ENCODE peak calls at places on chromosomes 6 and 20, in six cellular contexts. One of them, this sample, is unnamed.

GRCh38 chr20:63345328-63346100 is 15.6 kb downstream of the CHRNA4 start:
- DNase-seq in stimulated activated CD4-positive, alpha-beta T cell treated with anti-CD3 and anti-CD28 coated beads, Interleukin-4, amount 100 ng/mL, for 48 hours: no peak
- DNase-seq in EL: no peak
- DNase-seq in foreskin keratinocyte: no peak
- DNase-seq in activated CD4-positive, alpha-beta T cell treated with anti-CD3 and anti-CD28 coated beads for 24 hours: no peak
- DNase-seq in colonic mucosa: no peak
- DNase-seq in this sample: no peak

GRCh38 chr6:56628105-56628504 is 14.6 kb downstream of the DST start:
- DNase-seq in stimulated activated CD4-positive, alpha-beta T cell treated with anti-CD3 and anti-CD28 coated beads, Interleukin-4, amount 100 ng/mL, for 48 hours: no peak
- DNase-seq in EL: no peak
- DNase-seq in foreskin keratinocyte: no peak
- DNase-seq in activated CD4-positive, alpha-beta T cell treated with anti-CD3 and anti-CD28 coated beads for 24 hours: no peak
- DNase-seq in colonic mucosa: no peak
- DNase-seq in this sample: no peak

GRCh38 chr20:64232794-64233193 is 22.8 kb upstream of the PCMTD2 start:
- DNase-seq in stimulated activated CD4-positive, alpha-beta T cell treated with anti-CD3 and anti-CD28 coated beads, Interleukin-4, amount 100 ng/mL, for 48 hours: no peak
- DNase-seq in EL: peak; percentile 16
- DNase-seq in foreskin keratinocyte: no peak
- DNase-seq in activated CD4-positive, alpha-beta T cell treated with anti-CD3 and anti-CD28 coated beads for 24 hours: no peak
- DNase-seq in colonic mucosa: no peak
- DNase-seq in this sample: no peak

GRCh38 chr20:17505664-17506517 is 25.3 kb downstream of the BFSP1 start:
- DNase-seq in stimulated activated CD4-positive, alpha-beta T cell treated with anti-CD3 and anti-CD28 coated beads, Interleukin-4, amount 100 ng/mL, for 48 hours: peak; percentile 34
- DNase-seq in EL: peak; percentile 60
- DNase-seq in foreskin keratinocyte: peak; percentile 91
- DNase-seq in activated CD4-positive, alpha-beta T cell treated with anti-CD3 and anti-CD28 coated beads for 24 hours: peak; percentile 39
- DNase-seq in colonic mucosa: no peak
- DNase-seq in this sample: no peak

GRCh38 chr6:91043751-91044150 is 456.9 kb upstream of the MAP3K7 start:
- DNase-seq in stimulated activated CD4-positive, alpha-beta T cell treated with anti-CD3 and anti-CD28 coated beads, Interleukin-4, amount 100 ng/mL, for 48 hours: no peak
- DNase-seq in EL: no peak
- DNase-seq in foreskin keratinocyte: no peak
- DNase-seq in activated CD4-positive, alpha-beta T cell treated with anti-CD3 and anti-CD28 coated beads for 24 hours: no peak
- DNase-seq in colonic mucosa: no peak
- DNase-seq in this sample: no peak

GRCh38 chr20:2907519-2907918 is 34.2 kb downstream of the PTPRA start:
- DNase-seq in stimulated activated CD4-positive, alpha-beta T cell treated with anti-CD3 and anti-CD28 coated beads, Interleukin-4, amount 100 ng/mL, for 48 hours: no peak
- DNase-seq in EL: no peak
- DNase-seq in foreskin keratinocyte: no peak
- DNase-seq in activated CD4-positive, alpha-beta T cell treated with anti-CD3 and anti-CD28 coated beads for 24 hours: no peak
- DNase-seq in colonic mucosa: no peak
- DNase-seq in this sample: no peak

GRCh38 chr6:1825926-1826325 is 216.2 kb downstream of the FOXC1 start:
- DNase-seq in stimulated activated CD4-positive, alpha-beta T cell treated with anti-CD3 and anti-CD28 coated beads, Interleukin-4, amount 100 ng/mL, for 48 hours: no peak
- DNase-seq in EL: peak; percentile 31
- DNase-seq in foreskin keratinocyte: peak; percentile 32
- DNase-seq in activated CD4-positive, alpha-beta T cell treated with anti-CD3 and anti-CD28 coated beads for 24 hours: no peak
- DNase-seq in colonic mucosa: no peak
- DNase-seq in this sample: no peak

GRCh38 chr6:79536615-79536968 is 638 bp downstream of the LCA5 start:
- DNase-seq in stimulated activated CD4-positive, alpha-beta T cell treated with anti-CD3 and anti-CD28 coated beads, Interleukin-4, amount 100 ng/mL, for 48 hours: no peak
- DNase-seq in EL: peak; percentile 37
- DNase-seq in foreskin keratinocyte: peak; percentile 6
- DNase-seq in activated CD4-positive, alpha-beta T cell treated with anti-CD3 and anti-CD28 coated beads for 24 hours: no peak
- DNase-seq in colonic mucosa: peak; percentile 45
- DNase-seq in this sample: no peak

GRCh38 chr6:4607793-4608192 is 168.4 kb upstream of the CDYL start:
- DNase-seq in stimulated activated CD4-positive, alpha-beta T cell treated with anti-CD3 and anti-CD28 coated beads, Interleukin-4, amount 100 ng/mL, for 48 hours: no peak
- DNase-seq in EL: no peak
- DNase-seq in foreskin keratinocyte: no peak
- DNase-seq in activated CD4-positive, alpha-beta T cell treated with anti-CD3 and anti-CD28 coated beads for 24 hours: no peak
- DNase-seq in colonic mucosa: no peak
- DNase-seq in this sample: no peak

GRCh38 chr6:31405996-31406395 is 2.6 kb downstream of the MICA start:
- DNase-seq in stimulated activated CD4-positive, alpha-beta T cell treated with anti-CD3 and anti-CD28 coated beads, Interleukin-4, amount 100 ng/mL, for 48 hours: no peak
- DNase-seq in EL: no peak
- DNase-seq in foreskin keratinocyte: no peak
- DNase-seq in activated CD4-positive, alpha-beta T cell treated with anti-CD3 and anti-CD28 coated beads for 24 hours: no peak
- DNase-seq in colonic mucosa: no peak
- DNase-seq in this sample: no peak

GRCh38 chr20:8545212-8545611 is 413.1 kb downstream of the PLCB1 start:
- DNase-seq in stimulated activated CD4-positive, alpha-beta T cell treated with anti-CD3 and anti-CD28 coated beads, Interleukin-4, amount 100 ng/mL, for 48 hours: no peak
- DNase-seq in EL: peak; percentile 72
- DNase-seq in foreskin keratinocyte: no peak
- DNase-seq in activated CD4-positive, alpha-beta T cell treated with anti-CD3 and anti-CD28 coated beads for 24 hours: no peak
- DNase-seq in colonic mucosa: no peak
- DNase-seq in this sample: no peak

GRCh38 chr6:2073476-2073875 is 171.9 kb downstream of the GMDS start:
- DNase-seq in stimulated activated CD4-positive, alpha-beta T cell treated with anti-CD3 and anti-CD28 coated beads, Interleukin-4, amount 100 ng/mL, for 48 hours: no peak
- DNase-seq in EL: no peak
- DNase-seq in foreskin keratinocyte: no peak
- DNase-seq in activated CD4-positive, alpha-beta T cell treated with anti-CD3 and anti-CD28 coated beads for 24 hours: no peak
- DNase-seq in colonic mucosa: no peak
- DNase-seq in this sample: no peak

GRCh38 chr6:47195251-47195650 is 114.5 kb downstream of the TNFRSF21 start:
- DNase-seq in stimulated activated CD4-positive, alpha-beta T cell treated with anti-CD3 and anti-CD28 coated beads, Interleukin-4, amount 100 ng/mL, for 48 hours: no peak
- DNase-seq in EL: no peak
- DNase-seq in foreskin keratinocyte: no peak
- DNase-seq in activated CD4-positive, alpha-beta T cell treated with anti-CD3 and anti-CD28 coated beads for 24 hours: no peak
- DNase-seq in colonic mucosa: no peak
- DNase-seq in this sample: no peak

GRCh38 chr6:157464653-157465535 is 83.9 kb downstream of the ZDHHC14 start:
- DNase-seq in stimulated activated CD4-positive, alpha-beta T cell treated with anti-CD3 and anti-CD28 coated beads, Interleukin-4, amount 100 ng/mL, for 48 hours: no peak
- DNase-seq in EL: no peak
- DNase-seq in foreskin keratinocyte: no peak
- DNase-seq in activated CD4-positive, alpha-beta T cell treated with anti-CD3 and anti-CD28 coated beads for 24 hours: no peak
- DNase-seq in colonic mucosa: no peak
- DNase-seq in this sample: no peak

GRCh38 chr6:12369781-12370262 is 79.7 kb downstream of the EDN1 start:
- DNase-seq in stimulated activated CD4-positive, alpha-beta T cell treated with anti-CD3 and anti-CD28 coated beads, Interleukin-4, amount 100 ng/mL, for 48 hours: no peak
- DNase-seq in EL: no peak
- DNase-seq in foreskin keratinocyte: no peak
- DNase-seq in activated CD4-positive, alpha-beta T cell treated with anti-CD3 and anti-CD28 coated beads for 24 hours: no peak
- DNase-seq in colonic mucosa: no peak
- DNase-seq in this sample: no peak

GRCh38 chr6:119110601-119111548 is 32.4 kb upstream of the FAM184A start:
- DNase-seq in stimulated activated CD4-positive, alpha-beta T cell treated with anti-CD3 and anti-CD28 coated beads, Interleukin-4, amount 100 ng/mL, for 48 hours: no peak
- DNase-seq in EL: peak; percentile 52
- DNase-seq in foreskin keratinocyte: no peak
- DNase-seq in activated CD4-positive, alpha-beta T cell treated with anti-CD3 and anti-CD28 coated beads for 24 hours: peak; percentile 31
- DNase-seq in colonic mucosa: peak; percentile 48
- DNase-seq in this sample: peak; percentile 37

GRCh38 chr6:52647199-52647598 is 23.7 kb upstream of the TMEM14A start:
- DNase-seq in stimulated activated CD4-positive, alpha-beta T cell treated with anti-CD3 and anti-CD28 coated beads, Interleukin-4, amount 100 ng/mL, for 48 hours: no peak
- DNase-seq in EL: peak; percentile 53
- DNase-seq in foreskin keratinocyte: no peak
- DNase-seq in activated CD4-positive, alpha-beta T cell treated with anti-CD3 and anti-CD28 coated beads for 24 hours: no peak
- DNase-seq in colonic mucosa: no peak
- DNase-seq in this sample: no peak

GRCh38 chr6:18444176-18444575 is 57.0 kb downstream of the RNF144B start:
- DNase-seq in stimulated activated CD4-positive, alpha-beta T cell treated with anti-CD3 and anti-CD28 coated beads, Interleukin-4, amount 100 ng/mL, for 48 hours: no peak
- DNase-seq in EL: no peak
- DNase-seq in foreskin keratinocyte: no peak
- DNase-seq in activated CD4-positive, alpha-beta T cell treated with anti-CD3 and anti-CD28 coated beads for 24 hours: no peak
- DNase-seq in colonic mucosa: no peak
- DNase-seq in this sample: no peak

GRCh38 chr6:8494730-8495129 is 59.4 kb upstream of the SLC35B3 start:
- DNase-seq in stimulated activated CD4-positive, alpha-beta T cell treated with anti-CD3 and anti-CD28 coated beads, Interleukin-4, amount 100 ng/mL, for 48 hours: no peak
- DNase-seq in EL: no peak
- DNase-seq in foreskin keratinocyte: no peak
- DNase-seq in activated CD4-positive, alpha-beta T cell treated with anti-CD3 and anti-CD28 coated beads for 24 hours: no peak
- DNase-seq in colonic mucosa: no peak
- DNase-seq in this sample: no peak

GRCh38 chr6:167399599-167399998 is 74.7 kb downstream of the TTLL2 start:
- DNase-seq in stimulated activated CD4-positive, alpha-beta T cell treated with anti-CD3 and anti-CD28 coated beads, Interleukin-4, amount 100 ng/mL, for 48 hours: no peak
- DNase-seq in EL: no peak
- DNase-seq in foreskin keratinocyte: no peak
- DNase-seq in activated CD4-positive, alpha-beta T cell treated with anti-CD3 and anti-CD28 coated beads for 24 hours: no peak
- DNase-seq in colonic mucosa: no peak
- DNase-seq in this sample: no peak